ENCODE peak calls at places on chromosomes 4 and X, in six cellular contexts. One of them, this sample, is unnamed.

GRCh38 chrX:76148753-76149152 is 24.1 kb upstream of the PBDC1 start:
- DNase-seq in stromal cell of bone marrow: no peak
- DNase-seq in naive thymus-derived CD4-positive, alpha-beta T cell: no peak
- DNase-seq in NCI-H1092 treated with DMSO at 0.1 percent for 48 hours: peak
- DNase-seq in sciatic nerve: no peak
- DNase-seq in GM18507: no peak
- DNase-seq in this sample: no peak

GRCh38 chrX:27276751-27277150 is 186.4 kb downstream of the PPP4R3C start:
- DNase-seq in stromal cell of bone marrow: no peak
- DNase-seq in naive thymus-derived CD4-positive, alpha-beta T cell: no peak
- DNase-seq in NCI-H1092 treated with DMSO at 0.1 percent for 48 hours: no peak
- DNase-seq in sciatic nerve: no peak
- DNase-seq in GM18507: no peak
- DNase-seq in this sample: no peak

GRCh38 chr4:129488427-129488826 is 392.5 kb downstream of the C4orf33 start:
- DNase-seq in stromal cell of bone marrow: no peak
- DNase-seq in naive thymus-derived CD4-positive, alpha-beta T cell: no peak
- DNase-seq in NCI-H1092 treated with DMSO at 0.1 percent for 48 hours: no peak
- DNase-seq in sciatic nerve: no peak
- DNase-seq in GM18507: no peak
- DNase-seq in this sample: no peak

GRCh38 chrX:8139713-8140112 is 31.4 kb downstream of the VCX2 start:
- DNase-seq in stromal cell of bone marrow: peak
- DNase-seq in naive thymus-derived CD4-positive, alpha-beta T cell: no peak
- DNase-seq in NCI-H1092 treated with DMSO at 0.1 percent for 48 hours: no peak
- DNase-seq in sciatic nerve: no peak
- DNase-seq in GM18507: no peak
- DNase-seq in this sample: no peak

GRCh38 chr4:109820563-109820962 is 5.0 kb downstream of the GAR1 start:
- DNase-seq in stromal cell of bone marrow: no peak
- DNase-seq in naive thymus-derived CD4-positive, alpha-beta T cell: no peak
- DNase-seq in NCI-H1092 treated with DMSO at 0.1 percent for 48 hours: no peak
- DNase-seq in sciatic nerve: no peak
- DNase-seq in GM18507: no peak
- DNase-seq in this sample: no peak

GRCh38 chrX:132127748-132128147 is at the start of gene FRMD7:
- DNase-seq in stromal cell of bone marrow: no peak
- DNase-seq in naive thymus-derived CD4-positive, alpha-beta T cell: no peak
- DNase-seq in NCI-H1092 treated with DMSO at 0.1 percent for 48 hours: no peak
- DNase-seq in sciatic nerve: no peak
- DNase-seq in GM18507: no peak
- DNase-seq in this sample: no peak

GRCh38 chrX:47112316-47112954 is 32.1 kb downstream of the NDUFB11 start:
- DNase-seq in stromal cell of bone marrow: no peak
- DNase-seq in naive thymus-derived CD4-positive, alpha-beta T cell: no peak
- DNase-seq in NCI-H1092 treated with DMSO at 0.1 percent for 48 hours: no peak
- DNase-seq in sciatic nerve: no peak
- DNase-seq in GM18507: no peak
- DNase-seq in this sample: no peak

GRCh38 chr4:2823301-2823670 is 20.4 kb upstream of the ADD1 start:
- DNase-seq in stromal cell of bone marrow: no peak
- DNase-seq in naive thymus-derived CD4-positive, alpha-beta T cell: no peak
- DNase-seq in NCI-H1092 treated with DMSO at 0.1 percent for 48 hours: no peak
- DNase-seq in sciatic nerve: no peak
- DNase-seq in GM18507: no peak
- DNase-seq in this sample: no peak

GRCh38 chrX:794311-794710 is 163.7 kb downstream of the SHOX start:
- DNase-seq in stromal cell of bone marrow: no peak
- DNase-seq in naive thymus-derived CD4-positive, alpha-beta T cell: no peak
- DNase-seq in NCI-H1092 treated with DMSO at 0.1 percent for 48 hours: no peak
- DNase-seq in sciatic nerve: no peak
- DNase-seq in GM18507: no peak
- DNase-seq in this sample: no peak

GRCh38 chrX:2764766-2765666 is 13.2 kb downstream of the XG start:
- DNase-seq in stromal cell of bone marrow: no peak
- DNase-seq in naive thymus-derived CD4-positive, alpha-beta T cell: no peak
- DNase-seq in NCI-H1092 treated with DMSO at 0.1 percent for 48 hours: no peak
- DNase-seq in sciatic nerve: no peak
- DNase-seq in GM18507: no peak
- DNase-seq in this sample: no peak

GRCh38 chrX:145825896-145826295 is 8.3 kb downstream of the SLITRK2 start:
- DNase-seq in stromal cell of bone marrow: no peak
- DNase-seq in naive thymus-derived CD4-positive, alpha-beta T cell: no peak
- DNase-seq in NCI-H1092 treated with DMSO at 0.1 percent for 48 hours: peak
- DNase-seq in sciatic nerve: no peak
- DNase-seq in GM18507: no peak
- DNase-seq in this sample: no peak

GRCh38 chrX:22378296-22378695 is 105.6 kb downstream of the CBLL2 start:
- DNase-seq in stromal cell of bone marrow: no peak
- DNase-seq in naive thymus-derived CD4-positive, alpha-beta T cell: no peak
- DNase-seq in NCI-H1092 treated with DMSO at 0.1 percent for 48 hours: no peak
- DNase-seq in sciatic nerve: no peak
- DNase-seq in GM18507: no peak
- DNase-seq in this sample: no peak

GRCh38 chrX:49930046-49930445 is 7.7 kb downstream of the CLCN5 start:
- DNase-seq in stromal cell of bone marrow: no peak
- DNase-seq in naive thymus-derived CD4-positive, alpha-beta T cell: no peak
- DNase-seq in NCI-H1092 treated with DMSO at 0.1 percent for 48 hours: no peak
- DNase-seq in sciatic nerve: no peak
- DNase-seq in GM18507: no peak
- DNase-seq in this sample: no peak

GRCh38 chr4:103303011-103303410 is 104.9 kb upstream of the CENPE start:
- DNase-seq in stromal cell of bone marrow: no peak
- DNase-seq in naive thymus-derived CD4-positive, alpha-beta T cell: no peak
- DNase-seq in NCI-H1092 treated with DMSO at 0.1 percent for 48 hours: no peak
- DNase-seq in sciatic nerve: no peak
- DNase-seq in GM18507: no peak
- DNase-seq in this sample: no peak

GRCh38 chr4:152894673-152895072 is 41.5 kb upstream of the FHDC1 start:
- DNase-seq in stromal cell of bone marrow: peak
- DNase-seq in naive thymus-derived CD4-positive, alpha-beta T cell: no peak
- DNase-seq in NCI-H1092 treated with DMSO at 0.1 percent for 48 hours: no peak
- DNase-seq in sciatic nerve: no peak
- DNase-seq in GM18507: no peak
- DNase-seq in this sample: no peak

GRCh38 chr4:38004062-38004461 is 43.9 kb downstream of the PTTG2 start:
- DNase-seq in stromal cell of bone marrow: no peak
- DNase-seq in naive thymus-derived CD4-positive, alpha-beta T cell: no peak
- DNase-seq in NCI-H1092 treated with DMSO at 0.1 percent for 48 hours: no peak
- DNase-seq in sciatic nerve: no peak
- DNase-seq in GM18507: no peak
- DNase-seq in this sample: no peak

GRCh38 chrX:140572724-140573123 is 67.9 kb upstream of the SOX3 start:
- DNase-seq in stromal cell of bone marrow: peak
- DNase-seq in naive thymus-derived CD4-positive, alpha-beta T cell: no peak
- DNase-seq in NCI-H1092 treated with DMSO at 0.1 percent for 48 hours: no peak
- DNase-seq in sciatic nerve: no peak
- DNase-seq in GM18507: peak
- DNase-seq in this sample: peak

GRCh38 chr4:27467351-27467750 is 606.7 kb downstream of the STIM2 start:
- DNase-seq in stromal cell of bone marrow: no peak
- DNase-seq in naive thymus-derived CD4-positive, alpha-beta T cell: no peak
- DNase-seq in NCI-H1092 treated with DMSO at 0.1 percent for 48 hours: no peak
- DNase-seq in sciatic nerve: no peak
- DNase-seq in GM18507: no peak
- DNase-seq in this sample: no peak

GRCh38 chr4:144300616-144301015 is 160.1 kb upstream of the GYPA start:
- DNase-seq in stromal cell of bone marrow: no peak
- DNase-seq in naive thymus-derived CD4-positive, alpha-beta T cell: no peak
- DNase-seq in NCI-H1092 treated with DMSO at 0.1 percent for 48 hours: no peak
- DNase-seq in sciatic nerve: no peak
- DNase-seq in GM18507: no peak
- DNase-seq in this sample: no peak

GRCh38 chr4:140094701-140095420 is 59.1 kb downstream of the MAML3 start:
- DNase-seq in stromal cell of bone marrow: no peak
- DNase-seq in naive thymus-derived CD4-positive, alpha-beta T cell: peak
- DNase-seq in NCI-H1092 treated with DMSO at 0.1 percent for 48 hours: peak
- DNase-seq in sciatic nerve: peak
- DNase-seq in GM18507: no peak
- DNase-seq in this sample: no peak

GRCh38 chrX:111039606-111040005 is 56.4 kb upstream of the PAK3 start:
- DNase-seq in stromal cell of bone marrow: no peak
- DNase-seq in naive thymus-derived CD4-positive, alpha-beta T cell: no peak
- DNase-seq in NCI-H1092 treated with DMSO at 0.1 percent for 48 hours: no peak
- DNase-seq in sciatic nerve: no peak
- DNase-seq in GM18507: no peak
- DNase-seq in this sample: no peak

GRCh38 chrX:340121-340520 is 21.5 kb upstream of the GTPBP6 start:
- DNase-seq in stromal cell of bone marrow: no peak
- DNase-seq in naive thymus-derived CD4-positive, alpha-beta T cell: no peak
- DNase-seq in NCI-H1092 treated with DMSO at 0.1 percent for 48 hours: no peak
- DNase-seq in sciatic nerve: no peak
- DNase-seq in GM18507: no peak
- DNase-seq in this sample: no peak

GRCh38 chrX:43096830-43097229 is 318.9 kb upstream of the PPP1R2C start:
- DNase-seq in stromal cell of bone marrow: no peak
- DNase-seq in naive thymus-derived CD4-positive, alpha-beta T cell: no peak
- DNase-seq in NCI-H1092 treated with DMSO at 0.1 percent for 48 hours: no peak
- DNase-seq in sciatic nerve: no peak
- DNase-seq in GM18507: no peak
- DNase-seq in this sample: no peak

GRCh38 chrX:130091976-130092522 is 18.2 kb downstream of the ELF4 start:
- DNase-seq in stromal cell of bone marrow: no peak
- DNase-seq in naive thymus-derived CD4-positive, alpha-beta T cell: peak
- DNase-seq in NCI-H1092 treated with DMSO at 0.1 percent for 48 hours: no peak
- DNase-seq in sciatic nerve: no peak
- DNase-seq in GM18507: no peak
- DNase-seq in this sample: peak

GRCh38 chr4:6107886-6108285 is 89.7 kb upstream of the C4orf50 start:
- DNase-seq in stromal cell of bone marrow: no peak
- DNase-seq in naive thymus-derived CD4-positive, alpha-beta T cell: no peak
- DNase-seq in NCI-H1092 treated with DMSO at 0.1 percent for 48 hours: no peak
- DNase-seq in sciatic nerve: no peak
- DNase-seq in GM18507: no peak
- DNase-seq in this sample: no peak

GRCh38 chr4:1309261-1310010 is 19.7 kb downstream of the MAEA start:
- DNase-seq in stromal cell of bone marrow: peak
- DNase-seq in naive thymus-derived CD4-positive, alpha-beta T cell: no peak
- DNase-seq in NCI-H1092 treated with DMSO at 0.1 percent for 48 hours: no peak
- DNase-seq in sciatic nerve: peak
- DNase-seq in GM18507: peak
- DNase-seq in this sample: no peak

GRCh38 chr4:118215826-118216225 is 137.0 kb downstream of the PRSS12 start:
- DNase-seq in stromal cell of bone marrow: no peak
- DNase-seq in naive thymus-derived CD4-positive, alpha-beta T cell: no peak
- DNase-seq in NCI-H1092 treated with DMSO at 0.1 percent for 48 hours: no peak
- DNase-seq in sciatic nerve: no peak
- DNase-seq in GM18507: no peak
- DNase-seq in this sample: no peak

GRCh38 chr4:29549308-29549707 is 1170.9 kb upstream of the PCDH7 start:
- DNase-seq in stromal cell of bone marrow: no peak
- DNase-seq in naive thymus-derived CD4-positive, alpha-beta T cell: no peak
- DNase-seq in NCI-H1092 treated with DMSO at 0.1 percent for 48 hours: no peak
- DNase-seq in sciatic nerve: no peak
- DNase-seq in GM18507: no peak
- DNase-seq in this sample: no peak

This sample was measured in GM12864.